ENCODE peak calls at places on chromosomes 4 and X, in eight cellular contexts. R is endothelial cell; H is tibial artery; Y is SW 1271; F is GM23248; E is IMR-90; M is stimulated activated naive CD4-positive, alpha-beta T cell treated with Interleukin-2 at 50 U/mL for 16 hours; Q is mesothelial cell of epicardium. Z is an unnamed sample.

GRCh38 chrX:53445977-53446376 is 11.8 kb upstream of the HSD17B10 start:
- DNase-seq in R (peak), H (no peak), Y (peak), F (peak), E (peak), M (peak), Q (no peak), Z (no peak)

GRCh38 chrX:132045456-132045855 is 22.4 kb downstream of the STK26 start:
- DNase-seq in R (no peak), H (no peak), Y (no peak), F (no peak), E (no peak), M (no peak), Q (no peak), Z (no peak)

GRCh38 chrX:22527302-22527701 is 254.6 kb downstream of the CBLL2 start:
- DNase-seq in R (no peak), H (no peak), Y (no peak), F (no peak), E (no peak), M (no peak), Q (no peak), Z (no peak)

GRCh38 chr4:119955256-119955655 is 111.4 kb downstream of the MAD2L1 start:
- DNase-seq in R (no peak), H (no peak), Y (no peak), F (no peak), E (peak), M (no peak), Q (no peak), Z (no peak)

GRCh38 chr4:100695039-100695654 is 177.3 kb upstream of the EMCN start:
- DNase-seq in R (no peak), H (no peak), Y (no peak), F (no peak), E (no peak), M (no peak), Q (no peak), Z (no peak)

GRCh38 chr4:72564184-72564583 is 4.8 kb downstream of the ADAMTS3 start:
- DNase-seq in R (no peak), H (peak), Y (no peak), F (peak), E (peak), M (no peak), Q (no peak), Z (no peak)

GRCh38 chrX:103211012-103211715 is 3.7 kb upstream of the BEX4 start:
- DNase-seq in R (peak), H (peak), Y (peak), F (peak), E (peak), M (peak), Q (peak), Z (no peak)

GRCh38 chr4:82519072-82519471 is 42.7 kb downstream of the TMEM150C start:
- DNase-seq in R (no peak), H (no peak), Y (no peak), F (no peak), E (peak), M (no peak), Q (no peak), Z (no peak)

GRCh38 chr4:177726111-177726510 is 283.9 kb upstream of the AGA start:
- DNase-seq in R (no peak), H (no peak), Y (no peak), F (no peak), E (peak), M (no peak), Q (no peak), Z (no peak)

GRCh38 chr4:87077834-87078585 is 142.4 kb downstream of the KLHL8 start:
- DNase-seq in R (no peak), H (no peak), Y (no peak), F (peak), E (no peak), M (no peak), Q (no peak), Z (no peak)

GRCh38 chrX:101957174-101957573 is 25.3 kb upstream of the ZMAT1 start:
- DNase-seq in R (no peak), H (no peak), Y (no peak), F (no peak), E (no peak), M (no peak), Q (no peak), Z (no peak)

GRCh38 chr4:1541449-1542225 is 135.4 kb upstream of the NKX1-1 start:
- DNase-seq in R (no peak), H (no peak), Y (no peak), F (no peak), E (no peak), M (no peak), Q (no peak), Z (no peak)

GRCh38 chr4:163367651-163368050 is 24.0 kb downstream of the NPY5R start:
- DNase-seq in R (no peak), H (no peak), Y (no peak), F (peak), E (no peak), M (no peak), Q (no peak), Z (no peak)

GRCh38 chr4:7417639-7418038 is 17.1 kb downstream of the PSAPL1 start:
- DNase-seq in R (no peak), H (peak), Y (no peak), F (no peak), E (no peak), M (no peak), Q (peak), Z (no peak)

GRCh38 chrX:30283456-30284200 is 25.6 kb downstream of the NR0B1 start:
- DNase-seq in R (no peak), H (no peak), Y (peak), F (peak), E (peak), M (no peak), Q (no peak), Z (peak)

GRCh38 chr4:138576684-138577083 is 334.5 kb upstream of the SLC7A11 start:
- DNase-seq in R (peak), H (no peak), Y (peak), F (peak), E (peak), M (no peak), Q (no peak), Z (no peak)

Z was measured in BJ.